ENCODE peak calls at places on chromosome 9, in seven cellular contexts. Z is pancreas, I is HepG2, D is IMR-90, Q is endodermal cell, M is body of pancreas, L is OCI-LY7. Y is an unnamed sample.

GRCh38 chr9:75200892-75201470 is 112.7 kb downstream of the OSTF1 start:
- DNase-seq in Z (no peak), I (peak; percentile 47), D (peak; percentile 49), Q (no peak), M (no peak), L (peak; percentile 55), Y (no peak)

GRCh38 chr9:124818431-124819281 is 34.6 kb upstream of the WDR38 start:
- DNase-seq in Z (peak; percentile 80), I (peak; percentile 90), D (peak; percentile 74), Q (peak; percentile 87), M (peak; percentile 88), L (peak; percentile 62), Y (peak; percentile 84)

GRCh38 chr9:114958021-114958846 is 27.8 kb upstream of the TNFSF8 start:
- DNase-seq in Z (peak; percentile 36), I (no peak), D (no peak), Q (no peak), M (peak; percentile 58), L (no peak), Y (no peak)

GRCh38 chr9:134698587-134699342 is 57.2 kb downstream of the COL5A1 start:
- DNase-seq in Z (peak; percentile 50), I (peak; percentile 50), D (peak; percentile 36), Q (peak; percentile 97), M (peak; percentile 61), L (peak; percentile 60), Y (peak; percentile 90)

GRCh38 chr9:91795500-91796241 is 154.4 kb downstream of the ROR2 start:
- DNase-seq in Z (no peak), I (no peak), D (peak; percentile 22), Q (peak; percentile 42), M (no peak), L (no peak), Y (no peak)

GRCh38 chr9:98315067-98315453 is 59.6 kb upstream of the TBC1D2 start:
- DNase-seq in Z (no peak), I (no peak), D (no peak), Q (peak; percentile 72), M (no peak), L (no peak), Y (no peak)

GRCh38 chr9:17656889-17657288 is 78.0 kb downstream of the SH3GL2 start:
- DNase-seq in Z (no peak), I (no peak), D (no peak), Q (no peak), M (no peak), L (no peak), Y (no peak)

GRCh38 chr9:110013064-110013463 is 194.9 kb downstream of the C9orf152 start:
- DNase-seq in Z (no peak), I (no peak), D (no peak), Q (no peak), M (no peak), L (no peak), Y (no peak)

GRCh38 chr9:5988265-5988664 is 27.2 kb downstream of the RANBP6 start:
- DNase-seq in Z (no peak), I (no peak), D (no peak), Q (no peak), M (no peak), L (no peak), Y (no peak)

GRCh38 chr9:95197692-95198271 is 119.7 kb downstream of the FANCC start:
- DNase-seq in Z (no peak), I (no peak), D (peak; percentile 18), Q (no peak), M (peak; percentile 41), L (no peak), Y (no peak)

GRCh38 chr9:126423709-126424185 is 97.1 kb downstream of the MVB12B start:
- DNase-seq in Z (no peak), I (no peak), D (no peak), Q (no peak), M (no peak), L (no peak), Y (no peak)

GRCh38 chr9:116155700-116156045 is 2.1 kb downstream of the PAPPA start:
- DNase-seq in Z (no peak), I (no peak), D (peak; percentile 75), Q (no peak), M (no peak), L (no peak), Y (no peak)

GRCh38 chr9:19408693-19409405 is at the start of gene ACER2:
- DNase-seq in Z (peak; percentile 95), I (peak; percentile 83), D (peak; percentile 84), Q (peak; percentile 99), M (peak; percentile 95), L (peak; percentile 94), Y (peak; percentile 96)

GRCh38 chr9:89477811-89478583 is 19.9 kb downstream of the SEMA4D start:
- DNase-seq in Z (no peak), I (no peak), D (peak; percentile 46), Q (no peak), M (peak; percentile 46), L (no peak), Y (no peak)

GRCh38 chr9:136093995-136094881 is 851 bp downstream of the NACC2 start:
- DNase-seq in Z (peak; percentile 76), I (peak; percentile 72), D (peak; percentile 31), Q (peak; percentile 73), M (peak; percentile 80), L (no peak), Y (peak; percentile 67)

GRCh38 chr9:133733421-133734250 is 4.5 kb downstream of the SARDH start:
- DNase-seq in Z (no peak), I (no peak), D (no peak), Q (peak; percentile 60), M (no peak), L (no peak), Y (no peak)

GRCh38 chr9:132094314-132094791 is 14.7 kb upstream of the MED27 start:
- DNase-seq in Z (no peak), I (no peak), D (peak; percentile 95), Q (no peak), M (no peak), L (no peak), Y (no peak)

GRCh38 chr9:113956901-113957777 is 81.0 kb downstream of the ZNF618 start:
- DNase-seq in Z (no peak), I (no peak), D (peak; percentile 36), Q (peak; percentile 47), M (no peak), L (no peak), Y (no peak)

GRCh38 chr9:90999425-91000397 is 198.1 kb downstream of the SYK start:
- DNase-seq in Z (no peak), I (no peak), D (peak; percentile 76), Q (no peak), M (peak; percentile 16), L (no peak), Y (no peak)

GRCh38 chr9:105194234-105194633 is 50.2 kb upstream of the SLC44A1 start:
- DNase-seq in Z (no peak), I (no peak), D (no peak), Q (no peak), M (no peak), L (no peak), Y (no peak)

GRCh38 chr9:123438821-123439220 is 82.8 kb downstream of the CRB2 start:
- DNase-seq in Z (no peak), I (peak; percentile 64), D (peak; percentile 13), Q (peak; percentile 78), M (no peak), L (no peak), Y (no peak)

GRCh38 chr9:91131433-91131839 is 230.3 kb downstream of the AUH start:
- DNase-seq in Z (no peak), I (no peak), D (peak; percentile 100), Q (no peak), M (peak; percentile 47), L (no peak), Y (no peak)

GRCh38 chr9:4639420-4639819 is 22.7 kb upstream of the PLPP6 start:
- DNase-seq in Z (no peak), I (no peak), D (no peak), Q (no peak), M (no peak), L (no peak), Y (no peak)

GRCh38 chr9:108443741-108444140 is 412.0 kb downstream of the ACTL7B start:
- DNase-seq in Z (no peak), I (peak; percentile 35), D (peak; percentile 71), Q (no peak), M (no peak), L (no peak), Y (no peak)
- H3K4me3 ChIP-seq in Z (no peak overlapping the region), I (no peak overlapping the region), D (peak overlapping the region; percentile 30), Q (no peak overlapping the region), M (no peak overlapping the region), L (no peak overlapping the region), Y (no peak overlapping the region)

DNA sequence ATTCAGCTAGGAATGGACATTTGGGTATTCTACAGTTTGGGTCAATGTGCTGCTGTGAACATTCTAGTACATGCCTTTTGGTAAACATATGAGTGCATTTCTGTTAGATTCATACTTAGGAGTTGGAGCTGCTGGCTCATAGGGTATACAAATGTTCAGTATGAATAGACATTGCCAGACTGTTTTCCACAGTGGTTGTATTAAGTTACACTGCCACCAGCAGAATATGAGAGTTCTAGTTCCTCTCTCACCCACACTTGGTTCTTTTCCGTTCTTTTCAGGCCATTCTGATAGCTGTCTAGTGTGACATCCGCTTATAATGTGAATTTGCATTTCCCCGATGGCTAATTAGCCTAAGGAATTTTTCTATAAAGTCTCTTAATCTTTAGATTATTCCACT is 25.0 kb downstream of the STOM start:
- DNase-seq in Z (no peak), I (no peak), D (peak; percentile 42), Q (no peak), M (no peak), L (no peak), Y (no peak)
- H3K36me3 ChIP-seq in Z (no peaks in the 10 kb centered on the region), I (peaks cover 14% of the 10 kb centered on the region), D (peaks cover 45% of the 10 kb centered on the region), Q (no peaks in the 10 kb centered on the region), M (no peaks in the 10 kb centered on the region), L (no peaks in the 10 kb centered on the region), Y (no peaks in the 10 kb centered on the region)

DNA sequence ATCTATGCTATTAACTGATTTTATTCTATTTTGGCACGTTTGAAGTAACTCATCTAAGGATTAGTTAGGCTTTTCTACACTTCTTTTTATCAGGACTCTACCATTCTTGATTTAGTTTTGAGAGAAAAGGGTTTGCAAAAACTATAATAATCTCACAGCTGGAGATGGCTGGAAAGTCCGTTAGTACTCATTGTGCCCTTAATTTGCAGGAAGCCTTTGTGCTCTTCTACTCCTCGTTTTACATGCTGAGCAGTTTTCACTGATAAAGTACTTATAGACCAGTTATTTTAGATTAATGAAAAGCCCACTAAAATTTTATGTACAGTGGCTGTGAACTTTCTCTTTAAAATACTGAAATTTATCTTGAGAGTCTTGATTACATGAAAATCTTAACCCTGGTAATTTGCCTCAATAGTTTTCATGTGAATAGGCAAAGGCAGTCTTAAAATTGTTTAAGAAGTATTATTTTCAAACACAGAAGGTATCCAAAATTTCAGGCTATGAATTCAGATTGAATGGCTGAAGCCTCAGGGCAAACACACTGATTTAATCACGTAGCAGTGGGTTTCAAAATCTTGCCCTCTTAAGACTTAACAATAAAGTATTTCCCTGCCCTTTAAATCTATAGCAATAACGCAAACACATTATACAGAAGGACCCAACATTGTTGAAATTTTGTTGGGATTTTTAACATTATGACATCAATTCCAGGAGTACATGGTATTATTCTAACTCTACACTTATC is 18.6 kb downstream of the MLLT3 start:
- DNase-seq in Z (no peak), I (no peak), D (no peak), Q (no peak), M (no peak), L (no peak), Y (no peak)
- H3K27ac ChIP-seq in Z (no peak overlapping the region), I (no peak overlapping the region), D (no peak overlapping the region), Q (peak overlapping the region; percentile 76), M (no peak overlapping the region), L (no peak overlapping the region), Y (no peak overlapping the region)

DNA sequence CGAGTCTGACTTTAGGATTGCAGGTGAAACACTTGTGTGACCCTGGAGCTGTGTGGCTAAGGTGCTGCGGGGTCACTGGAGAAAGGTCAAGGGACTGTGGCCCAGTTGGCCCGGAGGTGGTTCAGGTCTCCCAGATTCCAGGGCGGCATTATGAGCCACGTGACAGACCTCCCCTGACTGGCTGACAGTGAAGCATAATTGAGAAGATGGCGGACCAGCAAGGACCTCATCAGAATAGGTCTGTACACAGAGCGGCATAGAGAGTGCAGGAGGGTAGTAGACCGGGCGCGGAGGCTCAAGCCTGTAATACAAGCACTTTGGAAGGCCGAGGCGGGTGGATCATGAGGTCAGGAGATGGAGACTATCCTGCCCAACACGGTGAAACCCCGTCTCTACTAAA is 815 bp upstream of the ODF2 start:
- DNase-seq in Z (no peak), I (peak; percentile 15), D (no peak), Q (no peak), M (peak; percentile 3), L (no peak), Y (no peak)
- H3K4me3 ChIP-seq in Z (no peak overlapping the region), I (peak overlapping the region; percentile 25), D (no peak overlapping the region), Q (no peak overlapping the region), M (no peak overlapping the region), L (no peak overlapping the region), Y (no peak overlapping the region)

Y was measured in WERI-Rb-1.